ENCODE peak calls at places on chromosomes 13 and 19, in ten cellular contexts. One of them, this sample, is unnamed.

GRCh38 chr19:52277471-52277870 is 8.1 kb downstream of the ZNF766 start:
- DNase-seq in tibial nerve: no peak
- DNase-seq in upper lobe of right lung: no peak
- DNase-seq in activated CD4-positive, alpha-beta T cell treated with anti-CD3 and anti-CD28 coated beads for 36 hours: no peak
- DNase-seq in NCI-H2081: no peak
- DNase-seq in midbrain: no peak
- DNase-seq in dorsolateral prefrontal cortex: no peak
- DNase-seq in T-helper 17 cell: no peak
- DNase-seq in stimulated activated naive CD8-positive, alpha-beta T cell treated with anti-CD3 and anti-CD28 coated beads, Interleukin-15, Interleukin-2, amounts not matched to agents 100 U/mL and 50 U/mL, for 24 hours: no peak
- DNase-seq in putamen: no peak
- DNase-seq in this sample: no peak

GRCh38 chr19:8441725-8442544 is 2.8 kb upstream of the HNRNPM start:
- DNase-seq in putamen: no peak
- DNase-seq in dorsolateral prefrontal cortex: no peak
- DNase-seq in activated CD4-positive, alpha-beta T cell treated with anti-CD3 and anti-CD28 coated beads for 36 hours: no peak
- DNase-seq in tibial nerve: no peak
- DNase-seq in midbrain: no peak
- DNase-seq in NCI-H2081: no peak
- DNase-seq in upper lobe of right lung: no peak
- DNase-seq in T-helper 17 cell: no peak
- DNase-seq in stimulated activated naive CD8-positive, alpha-beta T cell treated with anti-CD3 and anti-CD28 coated beads, Interleukin-15, Interleukin-2, amounts not matched to agents 100 U/mL and 50 U/mL, for 24 hours: no peak
- DNase-seq in this sample: no peak

GRCh38 chr13:71751074-71751473 is 115.9 kb downstream of the DACH1 start:
- DNase-seq in activated CD4-positive, alpha-beta T cell treated with anti-CD3 and anti-CD28 coated beads for 36 hours: no peak
- DNase-seq in T-helper 17 cell: no peak
- DNase-seq in midbrain: no peak
- DNase-seq in NCI-H2081: peak
- DNase-seq in putamen: no peak
- DNase-seq in upper lobe of right lung: no peak
- DNase-seq in dorsolateral prefrontal cortex: no peak
- DNase-seq in tibial nerve: no peak
- DNase-seq in stimulated activated naive CD8-positive, alpha-beta T cell treated with anti-CD3 and anti-CD28 coated beads, Interleukin-15, Interleukin-2, amounts not matched to agents 100 U/mL and 50 U/mL, for 24 hours: no peak
- DNase-seq in this sample: no peak

GRCh38 chr13:44267966-44268365 is 105.7 kb upstream of the SERP2 start:
- DNase-seq in putamen: no peak
- DNase-seq in midbrain: no peak
- DNase-seq in T-helper 17 cell: no peak
- DNase-seq in activated CD4-positive, alpha-beta T cell treated with anti-CD3 and anti-CD28 coated beads for 36 hours: no peak
- DNase-seq in stimulated activated naive CD8-positive, alpha-beta T cell treated with anti-CD3 and anti-CD28 coated beads, Interleukin-15, Interleukin-2, amounts not matched to agents 100 U/mL and 50 U/mL, for 24 hours: no peak
- DNase-seq in NCI-H2081: no peak
- DNase-seq in tibial nerve: no peak
- DNase-seq in dorsolateral prefrontal cortex: no peak
- DNase-seq in upper lobe of right lung: no peak
- DNase-seq in this sample: peak

GRCh38 chr19:38224014-38224862 is at the start of gene DPF1:
- DNase-seq in activated CD4-positive, alpha-beta T cell treated with anti-CD3 and anti-CD28 coated beads for 36 hours: peak
- DNase-seq in midbrain: peak
- DNase-seq in upper lobe of right lung: no peak
- DNase-seq in stimulated activated naive CD8-positive, alpha-beta T cell treated with anti-CD3 and anti-CD28 coated beads, Interleukin-15, Interleukin-2, amounts not matched to agents 100 U/mL and 50 U/mL, for 24 hours: peak
- DNase-seq in tibial nerve: no peak
- DNase-seq in NCI-H2081: peak
- DNase-seq in T-helper 17 cell: no peak
- DNase-seq in dorsolateral prefrontal cortex: peak
- DNase-seq in putamen: peak
- DNase-seq in this sample: peak

GRCh38 chr13:21546372-21546771 is 57.6 kb downstream of the MICU2 start:
- DNase-seq in midbrain: no peak
- DNase-seq in activated CD4-positive, alpha-beta T cell treated with anti-CD3 and anti-CD28 coated beads for 36 hours: no peak
- DNase-seq in dorsolateral prefrontal cortex: no peak
- DNase-seq in putamen: no peak
- DNase-seq in upper lobe of right lung: no peak
- DNase-seq in NCI-H2081: no peak
- DNase-seq in stimulated activated naive CD8-positive, alpha-beta T cell treated with anti-CD3 and anti-CD28 coated beads, Interleukin-15, Interleukin-2, amounts not matched to agents 100 U/mL and 50 U/mL, for 24 hours: no peak
- DNase-seq in tibial nerve: no peak
- DNase-seq in T-helper 17 cell: no peak
- DNase-seq in this sample: no peak

GRCh38 chr13:34750078-34750703 is 191.9 kb upstream of the NBEA start:
- DNase-seq in T-helper 17 cell: no peak
- DNase-seq in dorsolateral prefrontal cortex: peak
- DNase-seq in upper lobe of right lung: peak
- DNase-seq in activated CD4-positive, alpha-beta T cell treated with anti-CD3 and anti-CD28 coated beads for 36 hours: no peak
- DNase-seq in NCI-H2081: peak
- DNase-seq in tibial nerve: no peak
- DNase-seq in stimulated activated naive CD8-positive, alpha-beta T cell treated with anti-CD3 and anti-CD28 coated beads, Interleukin-15, Interleukin-2, amounts not matched to agents 100 U/mL and 50 U/mL, for 24 hours: no peak
- DNase-seq in putamen: no peak
- DNase-seq in midbrain: no peak
- DNase-seq in this sample: peak

GRCh38 chr13:72104656-72105180 is 237.7 kb upstream of the DACH1 start:
- DNase-seq in T-helper 17 cell: no peak
- DNase-seq in activated CD4-positive, alpha-beta T cell treated with anti-CD3 and anti-CD28 coated beads for 36 hours: no peak
- DNase-seq in NCI-H2081: no peak
- DNase-seq in midbrain: no peak
- DNase-seq in upper lobe of right lung: no peak
- DNase-seq in stimulated activated naive CD8-positive, alpha-beta T cell treated with anti-CD3 and anti-CD28 coated beads, Interleukin-15, Interleukin-2, amounts not matched to agents 100 U/mL and 50 U/mL, for 24 hours: no peak
- DNase-seq in putamen: no peak
- DNase-seq in tibial nerve: no peak
- DNase-seq in dorsolateral prefrontal cortex: no peak
- DNase-seq in this sample: peak

GRCh38 chr13:97121894-97122293 is 100.2 kb upstream of the MBNL2 start:
- DNase-seq in activated CD4-positive, alpha-beta T cell treated with anti-CD3 and anti-CD28 coated beads for 36 hours: no peak
- DNase-seq in dorsolateral prefrontal cortex: no peak
- DNase-seq in stimulated activated naive CD8-positive, alpha-beta T cell treated with anti-CD3 and anti-CD28 coated beads, Interleukin-15, Interleukin-2, amounts not matched to agents 100 U/mL and 50 U/mL, for 24 hours: no peak
- DNase-seq in midbrain: no peak
- DNase-seq in putamen: no peak
- DNase-seq in T-helper 17 cell: no peak
- DNase-seq in upper lobe of right lung: no peak
- DNase-seq in tibial nerve: no peak
- DNase-seq in NCI-H2081: no peak
- DNase-seq in this sample: no peak

GRCh38 chr13:50080158-50080855 is 65.1 kb downstream of the KCNRG start:
- DNase-seq in midbrain: peak
- DNase-seq in stimulated activated naive CD8-positive, alpha-beta T cell treated with anti-CD3 and anti-CD28 coated beads, Interleukin-15, Interleukin-2, amounts not matched to agents 100 U/mL and 50 U/mL, for 24 hours: peak
- DNase-seq in dorsolateral prefrontal cortex: no peak
- DNase-seq in upper lobe of right lung: no peak
- DNase-seq in activated CD4-positive, alpha-beta T cell treated with anti-CD3 and anti-CD28 coated beads for 36 hours: peak
- DNase-seq in NCI-H2081: no peak
- DNase-seq in tibial nerve: no peak
- DNase-seq in T-helper 17 cell: no peak
- DNase-seq in putamen: peak
- DNase-seq in this sample: peak

GRCh38 chr19:4374451-4375163 is 25.7 kb downstream of the SH3GL1 start:
- DNase-seq in putamen: no peak
- DNase-seq in upper lobe of right lung: peak
- DNase-seq in T-helper 17 cell: no peak
- DNase-seq in stimulated activated naive CD8-positive, alpha-beta T cell treated with anti-CD3 and anti-CD28 coated beads, Interleukin-15, Interleukin-2, amounts not matched to agents 100 U/mL and 50 U/mL, for 24 hours: no peak
- DNase-seq in dorsolateral prefrontal cortex: no peak
- DNase-seq in tibial nerve: peak
- DNase-seq in activated CD4-positive, alpha-beta T cell treated with anti-CD3 and anti-CD28 coated beads for 36 hours: no peak
- DNase-seq in NCI-H2081: no peak
- DNase-seq in midbrain: no peak
- DNase-seq in this sample: peak

GRCh38 chr13:20903164-20903475 is 574 bp upstream of the XPO4 start:
- DNase-seq in NCI-H2081: no peak
- DNase-seq in T-helper 17 cell: no peak
- DNase-seq in tibial nerve: no peak
- DNase-seq in dorsolateral prefrontal cortex: no peak
- DNase-seq in activated CD4-positive, alpha-beta T cell treated with anti-CD3 and anti-CD28 coated beads for 36 hours: no peak
- DNase-seq in midbrain: no peak
- DNase-seq in stimulated activated naive CD8-positive, alpha-beta T cell treated with anti-CD3 and anti-CD28 coated beads, Interleukin-15, Interleukin-2, amounts not matched to agents 100 U/mL and 50 U/mL, for 24 hours: no peak
- DNase-seq in putamen: no peak
- DNase-seq in upper lobe of right lung: no peak
- DNase-seq in this sample: no peak

GRCh38 chr19:1950640-1951039 is 9.7 kb downstream of the CSNK1G2 start:
- DNase-seq in activated CD4-positive, alpha-beta T cell treated with anti-CD3 and anti-CD28 coated beads for 36 hours: no peak
- DNase-seq in T-helper 17 cell: no peak
- DNase-seq in putamen: no peak
- DNase-seq in NCI-H2081: no peak
- DNase-seq in dorsolateral prefrontal cortex: no peak
- DNase-seq in tibial nerve: no peak
- DNase-seq in midbrain: no peak
- DNase-seq in upper lobe of right lung: no peak
- DNase-seq in stimulated activated naive CD8-positive, alpha-beta T cell treated with anti-CD3 and anti-CD28 coated beads, Interleukin-15, Interleukin-2, amounts not matched to agents 100 U/mL and 50 U/mL, for 24 hours: no peak
- DNase-seq in this sample: no peak

GRCh38 chr13:28357247-28357825 is 137.6 kb downstream of the FLT1 start:
- DNase-seq in upper lobe of right lung: no peak
- DNase-seq in activated CD4-positive, alpha-beta T cell treated with anti-CD3 and anti-CD28 coated beads for 36 hours: no peak
- DNase-seq in putamen: no peak
- DNase-seq in NCI-H2081: no peak
- DNase-seq in tibial nerve: no peak
- DNase-seq in T-helper 17 cell: no peak
- DNase-seq in stimulated activated naive CD8-positive, alpha-beta T cell treated with anti-CD3 and anti-CD28 coated beads, Interleukin-15, Interleukin-2, amounts not matched to agents 100 U/mL and 50 U/mL, for 24 hours: no peak
- DNase-seq in dorsolateral prefrontal cortex: no peak
- DNase-seq in midbrain: no peak
- DNase-seq in this sample: no peak

GRCh38 chr19:33426621-33427475 is 53.3 kb downstream of the CEBPG start:
- DNase-seq in putamen: no peak
- DNase-seq in midbrain: no peak
- DNase-seq in dorsolateral prefrontal cortex: no peak
- DNase-seq in T-helper 17 cell: no peak
- DNase-seq in stimulated activated naive CD8-positive, alpha-beta T cell treated with anti-CD3 and anti-CD28 coated beads, Interleukin-15, Interleukin-2, amounts not matched to agents 100 U/mL and 50 U/mL, for 24 hours: no peak
- DNase-seq in tibial nerve: no peak
- DNase-seq in activated CD4-positive, alpha-beta T cell treated with anti-CD3 and anti-CD28 coated beads for 36 hours: no peak
- DNase-seq in upper lobe of right lung: peak
- DNase-seq in NCI-H2081: no peak
- DNase-seq in this sample: no peak

GRCh38 chr19:38409631-38410133 is 6.8 kb downstream of the FAM98C start:
- DNase-seq in T-helper 17 cell: no peak
- DNase-seq in midbrain: no peak
- DNase-seq in upper lobe of right lung: no peak
- DNase-seq in tibial nerve: no peak
- DNase-seq in NCI-H2081: no peak
- DNase-seq in dorsolateral prefrontal cortex: no peak
- DNase-seq in stimulated activated naive CD8-positive, alpha-beta T cell treated with anti-CD3 and anti-CD28 coated beads, Interleukin-15, Interleukin-2, amounts not matched to agents 100 U/mL and 50 U/mL, for 24 hours: no peak
- DNase-seq in putamen: no peak
- DNase-seq in activated CD4-positive, alpha-beta T cell treated with anti-CD3 and anti-CD28 coated beads for 36 hours: no peak
- DNase-seq in this sample: peak

GRCh38 chr13:36552334-36552733 is 120.0 kb downstream of the CCNA1 start:
- DNase-seq in activated CD4-positive, alpha-beta T cell treated with anti-CD3 and anti-CD28 coated beads for 36 hours: no peak
- DNase-seq in NCI-H2081: no peak
- DNase-seq in midbrain: no peak
- DNase-seq in upper lobe of right lung: no peak
- DNase-seq in putamen: no peak
- DNase-seq in dorsolateral prefrontal cortex: no peak
- DNase-seq in stimulated activated naive CD8-positive, alpha-beta T cell treated with anti-CD3 and anti-CD28 coated beads, Interleukin-15, Interleukin-2, amounts not matched to agents 100 U/mL and 50 U/mL, for 24 hours: no peak
- DNase-seq in T-helper 17 cell: no peak
- DNase-seq in tibial nerve: no peak
- DNase-seq in this sample: no peak

GRCh38 chr19:7773841-7774240 is 10.8 kb downstream of the CLEC4M start:
- DNase-seq in midbrain: no peak
- DNase-seq in NCI-H2081: no peak
- DNase-seq in upper lobe of right lung: no peak
- DNase-seq in tibial nerve: no peak
- DNase-seq in stimulated activated naive CD8-positive, alpha-beta T cell treated with anti-CD3 and anti-CD28 coated beads, Interleukin-15, Interleukin-2, amounts not matched to agents 100 U/mL and 50 U/mL, for 24 hours: no peak
- DNase-seq in T-helper 17 cell: no peak
- DNase-seq in activated CD4-positive, alpha-beta T cell treated with anti-CD3 and anti-CD28 coated beads for 36 hours: no peak
- DNase-seq in dorsolateral prefrontal cortex: no peak
- DNase-seq in putamen: no peak
- DNase-seq in this sample: no peak

GRCh38 chr19:28012361-28012760 is 1200.6 kb downstream of the UQCRFS1 start:
- DNase-seq in NCI-H2081: no peak
- DNase-seq in putamen: no peak
- DNase-seq in stimulated activated naive CD8-positive, alpha-beta T cell treated with anti-CD3 and anti-CD28 coated beads, Interleukin-15, Interleukin-2, amounts not matched to agents 100 U/mL and 50 U/mL, for 24 hours: no peak
- DNase-seq in tibial nerve: no peak
- DNase-seq in dorsolateral prefrontal cortex: no peak
- DNase-seq in T-helper 17 cell: no peak
- DNase-seq in upper lobe of right lung: no peak
- DNase-seq in midbrain: no peak
- DNase-seq in activated CD4-positive, alpha-beta T cell treated with anti-CD3 and anti-CD28 coated beads for 36 hours: no peak
- DNase-seq in this sample: no peak

GRCh38 chr19:3149526-3150505 is 14.0 kb downstream of the GNA15 start:
- DNase-seq in stimulated activated naive CD8-positive, alpha-beta T cell treated with anti-CD3 and anti-CD28 coated beads, Interleukin-15, Interleukin-2, amounts not matched to agents 100 U/mL and 50 U/mL, for 24 hours: no peak
- DNase-seq in upper lobe of right lung: no peak
- DNase-seq in T-helper 17 cell: no peak
- DNase-seq in dorsolateral prefrontal cortex: no peak
- DNase-seq in tibial nerve: no peak
- DNase-seq in NCI-H2081: no peak
- DNase-seq in putamen: no peak
- DNase-seq in midbrain: no peak
- DNase-seq in activated CD4-positive, alpha-beta T cell treated with anti-CD3 and anti-CD28 coated beads for 36 hours: no peak
- DNase-seq in this sample: no peak

GRCh38 chr13:20350819-20351218 is 118.7 kb upstream of the GJB6 start:
- DNase-seq in midbrain: no peak
- DNase-seq in T-helper 17 cell: no peak
- DNase-seq in putamen: no peak
- DNase-seq in NCI-H2081: no peak
- DNase-seq in tibial nerve: no peak
- DNase-seq in dorsolateral prefrontal cortex: no peak
- DNase-seq in activated CD4-positive, alpha-beta T cell treated with anti-CD3 and anti-CD28 coated beads for 36 hours: no peak
- DNase-seq in upper lobe of right lung: no peak
- DNase-seq in stimulated activated naive CD8-positive, alpha-beta T cell treated with anti-CD3 and anti-CD28 coated beads, Interleukin-15, Interleukin-2, amounts not matched to agents 100 U/mL and 50 U/mL, for 24 hours: no peak
- DNase-seq in this sample: peak

GRCh38 chr13:109584844-109585361 is 201.5 kb downstream of the IRS2 start:
- DNase-seq in tibial nerve: no peak
- DNase-seq in midbrain: no peak
- DNase-seq in T-helper 17 cell: no peak
- DNase-seq in upper lobe of right lung: no peak
- DNase-seq in NCI-H2081: no peak
- DNase-seq in stimulated activated naive CD8-positive, alpha-beta T cell treated with anti-CD3 and anti-CD28 coated beads, Interleukin-15, Interleukin-2, amounts not matched to agents 100 U/mL and 50 U/mL, for 24 hours: no peak
- DNase-seq in putamen: no peak
- DNase-seq in activated CD4-positive, alpha-beta T cell treated with anti-CD3 and anti-CD28 coated beads for 36 hours: no peak
- DNase-seq in dorsolateral prefrontal cortex: no peak
- DNase-seq in this sample: peak

GRCh38 chr13:21909331-21909730 is 238.5 kb downstream of the FGF9 start:
- DNase-seq in activated CD4-positive, alpha-beta T cell treated with anti-CD3 and anti-CD28 coated beads for 36 hours: no peak
- DNase-seq in NCI-H2081: no peak
- DNase-seq in T-helper 17 cell: no peak
- DNase-seq in upper lobe of right lung: no peak
- DNase-seq in putamen: no peak
- DNase-seq in dorsolateral prefrontal cortex: no peak
- DNase-seq in tibial nerve: no peak
- DNase-seq in midbrain: no peak
- DNase-seq in stimulated activated naive CD8-positive, alpha-beta T cell treated with anti-CD3 and anti-CD28 coated beads, Interleukin-15, Interleukin-2, amounts not matched to agents 100 U/mL and 50 U/mL, for 24 hours: no peak
- DNase-seq in this sample: no peak

GRCh38 chr19:16261584-16262370 is 62.8 kb upstream of the KLF2 start:
- DNase-seq in dorsolateral prefrontal cortex: no peak
- DNase-seq in activated CD4-positive, alpha-beta T cell treated with anti-CD3 and anti-CD28 coated beads for 36 hours: peak
- DNase-seq in midbrain: no peak
- DNase-seq in upper lobe of right lung: no peak
- DNase-seq in stimulated activated naive CD8-positive, alpha-beta T cell treated with anti-CD3 and anti-CD28 coated beads, Interleukin-15, Interleukin-2, amounts not matched to agents 100 U/mL and 50 U/mL, for 24 hours: no peak
- DNase-seq in T-helper 17 cell: no peak
- DNase-seq in putamen: no peak
- DNase-seq in tibial nerve: no peak
- DNase-seq in NCI-H2081: no peak
- DNase-seq in this sample: no peak

GRCh38 chr13:52414963-52415362 is 9.0 kb upstream of the THSD1 start:
- DNase-seq in stimulated activated naive CD8-positive, alpha-beta T cell treated with anti-CD3 and anti-CD28 coated beads, Interleukin-15, Interleukin-2, amounts not matched to agents 100 U/mL and 50 U/mL, for 24 hours: no peak
- DNase-seq in putamen: no peak
- DNase-seq in midbrain: no peak
- DNase-seq in activated CD4-positive, alpha-beta T cell treated with anti-CD3 and anti-CD28 coated beads for 36 hours: no peak
- DNase-seq in upper lobe of right lung: no peak
- DNase-seq in T-helper 17 cell: no peak
- DNase-seq in tibial nerve: no peak
- DNase-seq in NCI-H2081: no peak
- DNase-seq in dorsolateral prefrontal cortex: no peak
- DNase-seq in this sample: peak

GRCh38 chr19:18725755-18726416 is 42.4 kb downstream of the CRTC1 start:
- DNase-seq in activated CD4-positive, alpha-beta T cell treated with anti-CD3 and anti-CD28 coated beads for 36 hours: no peak
- DNase-seq in upper lobe of right lung: no peak
- DNase-seq in putamen: no peak
- DNase-seq in dorsolateral prefrontal cortex: no peak
- DNase-seq in stimulated activated naive CD8-positive, alpha-beta T cell treated with anti-CD3 and anti-CD28 coated beads, Interleukin-15, Interleukin-2, amounts not matched to agents 100 U/mL and 50 U/mL, for 24 hours: no peak
- DNase-seq in midbrain: peak
- DNase-seq in tibial nerve: no peak
- DNase-seq in T-helper 17 cell: no peak
- DNase-seq in NCI-H2081: no peak
- DNase-seq in this sample: no peak

GRCh38 chr19:40281381-40282208 is 3.5 kb downstream of the AKT2 start:
- DNase-seq in midbrain: no peak
- DNase-seq in T-helper 17 cell: no peak
- DNase-seq in dorsolateral prefrontal cortex: no peak
- DNase-seq in tibial nerve: no peak
- DNase-seq in NCI-H2081: no peak
- DNase-seq in putamen: no peak
- DNase-seq in upper lobe of right lung: no peak
- DNase-seq in activated CD4-positive, alpha-beta T cell treated with anti-CD3 and anti-CD28 coated beads for 36 hours: no peak
- DNase-seq in stimulated activated naive CD8-positive, alpha-beta T cell treated with anti-CD3 and anti-CD28 coated beads, Interleukin-15, Interleukin-2, amounts not matched to agents 100 U/mL and 50 U/mL, for 24 hours: no peak
- DNase-seq in this sample: no peak

GRCh38 chr19:30406220-30406944 is 34.2 kb downstream of the ZNF536 start:
- DNase-seq in tibial nerve: no peak
- DNase-seq in dorsolateral prefrontal cortex: peak
- DNase-seq in midbrain: peak
- DNase-seq in putamen: peak
- DNase-seq in upper lobe of right lung: no peak
- DNase-seq in stimulated activated naive CD8-positive, alpha-beta T cell treated with anti-CD3 and anti-CD28 coated beads, Interleukin-15, Interleukin-2, amounts not matched to agents 100 U/mL and 50 U/mL, for 24 hours: no peak
- DNase-seq in activated CD4-positive, alpha-beta T cell treated with anti-CD3 and anti-CD28 coated beads for 36 hours: peak
- DNase-seq in NCI-H2081: no peak
- DNase-seq in T-helper 17 cell: no peak
- DNase-seq in this sample: no peak